ENCODE peak calls at places on chromosome 14, in nine cellular contexts. D is SJCRH30, Z is cardiac muscle cell, G is ascending aorta, I is GM23338, W is AG04450, M is upper lobe of right lung, L is body of pancreas, T is osteoblast. V is an unnamed sample.

GRCh38 chr14:101601603-101602465 is 40.5 kb downstream of the DIO3 start:
- DNase-seq in Z (no peak), I (peak), T (peak), D (no peak), G (no peak), L (no peak), M (peak), W (no peak), V (no peak)

GRCh38 chr14:74545386-74545785 is 51.8 kb downstream of the ISCA2 start:
- DNase-seq in W (no peak), I (no peak), Z (no peak), T (peak), M (no peak), G (no peak), D (no peak), L (no peak), V (no peak)

GRCh38 chr14:21631084-21631483 is 3.7 kb downstream of the OR10G2 start:
- DNase-seq in T (no peak), M (no peak), Z (no peak), L (no peak), D (no peak), W (no peak), G (no peak), I (no peak), V (peak)

GRCh38 chr14:65002586-65003210 is 16.0 kb downstream of the FNTB start:
- DNase-seq in T (peak), Z (no peak), G (no peak), I (no peak), W (no peak), D (no peak), L (no peak), M (no peak), V (no peak)

GRCh38 chr14:90733139-90733808 is 83.0 kb downstream of the TTC7B start:
- DNase-seq in M (no peak), G (no peak), L (no peak), D (no peak), T (no peak), Z (no peak), W (no peak), I (no peak), V (no peak)

GRCh38 chr14:100234511-100234910 is 4.4 kb upstream of the YY1 start:
- DNase-seq in I (no peak), T (no peak), Z (no peak), W (no peak), L (no peak), M (no peak), D (no peak), G (no peak), V (no peak)

GRCh38 chr14:54599932-54600331 is 33.0 kb downstream of the SAMD4A start:
- DNase-seq in Z (no peak), M (no peak), G (no peak), T (no peak), L (no peak), W (no peak), D (no peak), I (no peak), V (no peak)

GRCh38 chr14:33586806-33587205 is 364.1 kb downstream of the EGLN3 start:
- DNase-seq in W (no peak), Z (no peak), D (no peak), I (no peak), T (no peak), M (no peak), G (no peak), L (no peak), V (no peak)

GRCh38 chr14:46048127-46048526 is 603.5 kb downstream of the RPL10L start:
- DNase-seq in W (no peak), Z (peak), D (peak), I (peak), G (no peak), T (no peak), M (no peak), L (no peak), V (no peak)

GRCh38 chr14:103740991-103741689 is 25.5 kb downstream of the ZFYVE21 start:
- DNase-seq in Z (no peak), L (no peak), G (no peak), D (no peak), M (no peak), W (no peak), T (peak), I (no peak), V (no peak)

GRCh38 chr14:65412881-65413738 is 580 bp downstream of the FUT8 start:
- DNase-seq in D (peak), L (no peak), Z (peak), G (no peak), I (peak), M (peak), W (peak), T (peak), V (peak)

GRCh38 chr14:104393898-104394605 is 185.5 kb upstream of the C14orf180 start:
- DNase-seq in G (no peak), W (no peak), I (no peak), T (peak), L (no peak), Z (no peak), M (peak), D (peak), V (no peak)

GRCh38 chr14:77790566-77791224 is 9.2 kb upstream of the ADCK1 start:
- DNase-seq in D (peak), T (no peak), I (no peak), L (no peak), Z (no peak), M (no peak), W (no peak), G (no peak), V (no peak)

GRCh38 chr14:21103165-21103709 is 2.4 kb downstream of the TMEM253 start:
- DNase-seq in Z (no peak), D (no peak), W (no peak), I (peak), M (no peak), L (no peak), T (peak), G (no peak), V (no peak)

GRCh38 chr14:83433618-83434017 is 1900.0 kb upstream of the SEL1L start:
- DNase-seq in W (no peak), Z (no peak), G (no peak), D (no peak), M (no peak), L (no peak), T (no peak), I (no peak), V (no peak)

GRCh38 chr14:105891631-105892452 is 365.5 kb downstream of the TMEM121 start:
- DNase-seq in W (no peak), Z (no peak), G (no peak), M (peak), D (no peak), I (no peak), T (peak), L (no peak), V (no peak)

GRCh38 chr14:105537580-105538474 is 11.4 kb downstream of the TMEM121 start:
- DNase-seq in W (no peak), D (peak), M (peak), L (peak), G (no peak), I (peak), T (peak), Z (no peak), V (no peak)

GRCh38 chr14:92986254-92987147 is 63.6 kb downstream of the CHGA start:
- DNase-seq in I (no peak), D (peak), T (peak), Z (no peak), M (no peak), G (no peak), W (no peak), L (peak), V (no peak)

GRCh38 chr14:93894992-93895391 is 32.2 kb upstream of the FAM181A start:
- DNase-seq in T (no peak), D (no peak), M (no peak), G (no peak), I (peak), L (no peak), Z (no peak), W (no peak), V (no peak)

GRCh38 chr14:57362356-57362755 is 28.0 kb upstream of the NAA30 start:
- DNase-seq in L (no peak), D (no peak), W (no peak), M (no peak), T (no peak), I (no peak), Z (no peak), G (no peak), V (no peak)

GRCh38 chr14:85878874-85879273 is 348.9 kb downstream of the FLRT2 start:
- DNase-seq in T (no peak), G (no peak), D (no peak), Z (no peak), I (no peak), L (no peak), W (no peak), M (no peak), V (no peak)

GRCh38 chr14:94638330-94638729 is 26.1 kb downstream of the SERPINA3 start:
- DNase-seq in I (no peak), L (no peak), G (no peak), D (no peak), T (no peak), M (no peak), Z (no peak), W (no peak), V (no peak)

GRCh38 chr14:46985529-46986137 is 334.1 kb upstream of the RPL10L start:
- DNase-seq in M (no peak), G (no peak), I (peak), T (no peak), L (no peak), D (no peak), W (no peak), Z (no peak), V (no peak)

DNA sequence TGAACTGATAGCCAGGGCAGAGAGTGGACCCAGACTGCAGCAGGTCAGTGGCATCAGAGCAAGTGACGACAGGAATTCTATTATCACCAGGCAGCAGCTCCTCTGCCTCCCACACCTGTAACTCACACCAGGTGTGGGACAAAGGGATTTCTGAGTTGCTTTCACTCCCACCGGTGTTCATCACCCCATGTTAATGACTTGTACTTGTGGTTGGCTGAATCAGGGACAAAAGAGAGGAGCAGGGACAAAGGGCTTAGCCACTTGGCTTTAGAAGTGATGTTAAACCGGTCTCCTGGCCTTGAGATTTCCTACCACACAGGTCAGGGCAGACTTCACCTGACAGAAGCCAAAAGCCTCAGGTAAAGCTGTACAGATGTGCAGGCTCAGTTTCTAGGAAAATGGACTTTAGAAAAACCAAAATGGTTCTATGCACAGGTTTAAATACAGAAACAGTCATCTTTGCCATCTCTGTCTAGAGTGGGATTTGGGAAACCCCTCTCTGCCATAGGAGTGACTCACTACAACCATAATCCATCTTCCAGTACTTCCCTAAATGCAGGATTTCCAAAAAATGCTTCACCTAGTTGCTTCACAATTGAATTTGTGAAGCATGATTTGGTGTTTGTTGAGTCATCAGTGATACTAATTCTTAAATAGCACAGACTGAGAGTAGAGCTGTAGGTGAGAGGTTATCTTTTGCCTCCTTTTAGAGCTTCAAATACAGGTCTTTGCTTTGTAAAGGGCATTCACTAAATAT is 158.5 kb downstream of the PRKCH start:
- DNase-seq in T (peak), G (no peak), I (no peak), W (no peak), M (no peak), L (no peak), D (no peak), Z (no peak), V (no peak)
- H3K27ac ChIP-seq in T (peak), G (peak), I (no peak), W (no peak), M (peak), L (no peak), D (no peak), Z (peak), V (peak)

GRCh38 chr14:88185843-88186242 is 137.2 kb downstream of the KCNK10 start:
- DNase-seq in T (no peak), L (no peak), W (no peak), I (no peak), Z (no peak), M (no peak), D (no peak), G (no peak), V (no peak)

GRCh38 chr14:88194531-88194930 is 128.5 kb downstream of the KCNK10 start:
- DNase-seq in G (no peak), D (no peak), M (no peak), Z (no peak), I (no peak), W (no peak), L (no peak), T (no peak), V (no peak)

GRCh38 chr14:88191605-88192004 is 131.5 kb downstream of the KCNK10 start:
- DNase-seq in T (no peak), Z (no peak), G (no peak), D (no peak), I (peak), M (no peak), W (no peak), L (no peak), V (no peak)

GRCh38 chr14:88189040-88189839 is 133.8 kb downstream of the KCNK10 start:
- DNase-seq in I (peak), T (peak), W (peak), L (peak), D (peak), M (no peak), Z (peak), G (no peak), V (peak)

DNA sequence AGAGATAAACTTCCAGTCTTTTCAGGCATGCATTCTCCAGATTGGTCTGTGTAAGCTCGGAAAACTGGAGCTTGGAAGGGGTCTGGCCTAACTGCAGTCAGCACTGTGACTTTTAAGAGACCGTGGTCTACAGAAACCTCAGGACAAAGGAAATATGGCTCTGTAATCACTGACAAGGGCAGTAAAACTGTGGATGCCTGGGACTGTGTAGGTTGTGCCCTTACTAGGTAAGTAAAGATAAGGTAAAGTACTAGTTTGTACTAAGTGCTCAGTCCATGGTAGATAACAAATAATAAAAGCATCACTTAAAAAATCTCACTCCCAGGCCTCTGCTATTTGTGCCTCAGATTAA is 133.3 kb downstream of the KCNK10 start:
- DNase-seq in I (no peak), L (no peak), W (no peak), Z (no peak), G (no peak), M (no peak), T (no peak), D (no peak), V (no peak)
- H3K27ac ChIP-seq in I (no peak), L (no peak), W (no peak), Z (no peak), G (no peak), M (no peak), T (no peak), D (no peak), V (no peak)

GRCh38 chr14:34628681-34629135 is 1.2 kb downstream of the SNX6 start:
- DNase-seq in W (no peak), Z (peak), I (no peak), D (peak), T (peak), M (no peak), L (no peak), G (no peak), V (no peak)
- H3K27ac ChIP-seq in W (no peak), Z (no peak), I (no peak), D (no peak), T (peak), M (no peak), L (no peak), G (no peak), V (peak)

GRCh38 chr14:31162910-31163649 is 44.5 kb downstream of the HECTD1 start:
- DNase-seq in T (no peak), L (no peak), Z (no peak), W (no peak), D (no peak), I (no peak), G (no peak), M (no peak), V (no peak)

GRCh38 chr14:31167032-31167431 is 40.6 kb downstream of the HECTD1 start:
- DNase-seq in M (no peak), G (no peak), I (no peak), T (no peak), Z (no peak), L (no peak), D (no peak), W (no peak), V (no peak)

GRCh38 chr14:31169877-31170276 is 37.7 kb downstream of the HECTD1 start:
- DNase-seq in W (no peak), I (no peak), Z (no peak), T (no peak), D (no peak), L (no peak), M (no peak), G (no peak), V (no peak)

GRCh38 chr14:31164115-31164514 is 43.5 kb downstream of the HECTD1 start:
- DNase-seq in W (no peak), G (no peak), I (no peak), D (no peak), Z (no peak), M (no peak), L (no peak), T (no peak), V (peak)

GRCh38 chr14:31166271-31166561 is 41.4 kb downstream of the HECTD1 start:
- DNase-seq in I (no peak), T (no peak), L (no peak), W (no peak), M (no peak), D (no peak), Z (no peak), G (no peak), V (no peak)
- H3K27ac ChIP-seq in I (no peak), T (peak), L (no peak), W (peak), M (peak), D (no peak), Z (no peak), G (peak), V (peak)

GRCh38 chr14:68692916-68693771 is 99.7 kb downstream of the ZFP36L1 start:
- DNase-seq in L (no peak), T (peak), M (peak), W (peak), G (no peak), D (no peak), I (no peak), Z (no peak), V (no peak)
- H3K27ac ChIP-seq in L (no peak), T (peak), M (no peak), W (no peak), G (no peak), D (no peak), I (no peak), Z (no peak), V (peak)

GRCh38 chr14:50319721-50320120 is 7.6 kb downstream of the DMAC2L start:
- DNase-seq in Z (no peak), I (no peak), L (no peak), W (no peak), M (no peak), G (no peak), D (no peak), T (peak), V (no peak)

GRCh38 chr14:50319293-50319692 is 7.2 kb downstream of the DMAC2L start:
- DNase-seq in D (no peak), M (no peak), Z (no peak), G (no peak), W (no peak), T (no peak), L (no peak), I (no peak), V (no peak)

GRCh38 chr14:50318031-50318626 is 6.0 kb downstream of the DMAC2L start:
- DNase-seq in I (peak), W (no peak), G (no peak), Z (peak), D (peak), L (no peak), M (no peak), T (peak), V (no peak)

GRCh38 chr14:50321009-50321660 is 9.0 kb downstream of the DMAC2L start:
- DNase-seq in T (peak), W (peak), Z (peak), D (peak), M (no peak), G (no peak), I (peak), L (peak), V (peak)

GRCh38 chr14:50320279-50320678 is 8.2 kb downstream of the DMAC2L start:
- DNase-seq in D (no peak), M (no peak), I (no peak), T (peak), L (no peak), G (no peak), W (no peak), Z (no peak), V (peak)
- H3K27ac ChIP-seq in D (no peak), M (peak), I (no peak), T (peak), L (no peak), G (peak), W (no peak), Z (peak), V (peak)

GRCh38 chr14:89215166-89215940 is 201.7 kb downstream of the FOXN3 start:
- DNase-seq in G (no peak), L (no peak), D (peak), T (peak), W (no peak), M (no peak), I (no peak), Z (no peak), V (no peak)
- H3K27ac ChIP-seq in G (peak), L (no peak), D (peak), T (no peak), W (no peak), M (peak), I (peak), Z (no peak), V (no peak)